ENCODE peak calls at places on chromosomes 11 and 22, in four cellular contexts. Q is K562, U is A549, F is H1. J is an unnamed sample. For H3K4me1, the result is how much of the 10 kb centered on the place peaks cover.

GRCh38 chr22:29992341-29993275 is 87.7 kb upstream of the HORMAD2 start:
- DNase-seq in Q (no peak), U (no peak), F (no peak), J (no peak)

GRCh38 chr11:117309310-117309709 is 6.7 kb downstream of the BACE1 start:
- DNase-seq in Q (no peak), U (no peak), F (no peak), J (no peak)

GRCh38 chr22:29032584-29032983 is 29.0 kb downstream of the C22orf31 start:
- DNase-seq in Q (no peak), U (peak), F (no peak), J (no peak)

GRCh38 chr11:113241190-113242051 is 73.0 kb upstream of the TTC12 start:
- DNase-seq in Q (no peak), U (no peak), F (no peak), J (no peak)

GRCh38 chr11:65879622-65880021 is at the start of gene CTSW:
- DNase-seq in Q (no peak), U (no peak), F (no peak), J (peak)

GRCh38 chr11:15897211-15897960 is 459.0 kb downstream of the SOX6 start:
- DNase-seq in Q (no peak), U (peak), F (no peak), J (no peak)

GRCh38 chr11:108851781-108852180 is 186.9 kb downstream of the DDX10 start:
- DNase-seq in Q (no peak), U (no peak), F (no peak), J (no peak)

GRCh38 chr22:40628354-40629042 is 8.0 kb downstream of the MRTFA start:
- DNase-seq in Q (no peak), U (no peak), F (no peak), J (no peak)

GRCh38 chr22:44972363-44973083 is 37.3 kb downstream of the PHF21B start:
- DNase-seq in Q (no peak), U (no peak), F (no peak), J (no peak)

GRCh38 chr22:41780714-41781507 is 19.6 kb upstream of the CCDC134 start:
- DNase-seq in Q (peak), U (no peak), F (no peak), J (no peak)

GRCh38 chr11:72100462-72100861 is 2.6 kb downstream of the LAMTOR1 start:
- DNase-seq in Q (peak), U (no peak), F (no peak), J (no peak)

GRCh38 chr22:19290400-19291217 is 910 bp downstream of the CLTCL1 start:
- DNase-seq in Q (peak), U (no peak), F (no peak), J (no peak)

GRCh38 chr22:18966748-18967147 is 30.7 kb upstream of the PRODH start:
- DNase-seq in Q (no peak), U (no peak), F (no peak), J (no peak)

GRCh38 chr11:130522284-130522961 is 74.0 kb downstream of the ADAMTS15 start:
- DNase-seq in Q (peak), U (peak), F (no peak), J (peak)

GRCh38 chr22:47388778-47389177 is 626.3 kb downstream of the TBC1D22A start:
- DNase-seq in Q (no peak), U (no peak), F (no peak), J (no peak)

GRCh38 chr22:48701296-48702030 is 1126.2 kb downstream of the BRD1 start:
- DNase-seq in Q (no peak), U (no peak), F (no peak), J (no peak)

GRCh38 chr11:73321342-73322110 is 13.4 kb downstream of the ARHGEF17 start:
- DNase-seq in Q (no peak), U (no peak), F (no peak), J (peak)

GRCh38 chr22:47374901-47375575 is 612.6 kb downstream of the TBC1D22A start:
- DNase-seq in Q (no peak), U (no peak), F (no peak), J (no peak)

GRCh38 chr11:79762271-79762935 is 321.6 kb upstream of the TENM4 start:
- DNase-seq in Q (no peak), U (peak), F (no peak), J (no peak)

GRCh38 chr22:24920029-24920428 is 26.5 kb downstream of the LHFPL7 start:
- DNase-seq in Q (no peak), U (no peak), F (no peak), J (no peak)

GRCh38 chr11:111059726-111060125 is 185.8 kb upstream of the POU2AF2 start:
- DNase-seq in Q (no peak), U (no peak), F (no peak), J (no peak)

GRCh38 chr11:115161876-115162275 is 342.3 kb downstream of the CADM1 start:
- DNase-seq in Q (no peak), U (no peak), F (no peak), J (no peak)

GRCh38 chr11:95175969-95176368 is 55.0 kb downstream of the SESN3 start:
- DNase-seq in Q (no peak), U (no peak), F (no peak), J (no peak)

GRCh38 chr11:60122414-60123036 is 34.1 kb downstream of the MS4A2 start:
- DNase-seq in Q (no peak), U (no peak), F (no peak), J (no peak)

GRCh38 chr11:19873730-19874129 is 161.1 kb downstream of the NAV2 start:
- DNase-seq in Q (no peak), U (no peak), F (no peak), J (no peak)

GRCh38 chr11:126815111-126815510 is 185.5 kb downstream of the KIRREL3 start:
- DNase-seq in Q (no peak), U (no peak), F (no peak), J (no peak)

GRCh38 chr11:65903068-65903481 is 2.9 kb upstream of the FOSL1 start:
- DNase-seq in Q (peak), U (peak), F (no peak), J (no peak)

GRCh38 chr22:41563051-41563711 is 2.4 kb downstream of the CSDC2 start:
- DNase-seq in Q (peak), U (peak), F (no peak), J (peak)

GRCh38 chr11:72582206-72583176 is 91.7 kb downstream of the PDE2A start:
- DNase-seq in Q (no peak), U (no peak), F (no peak), J (peak)

GRCh38 chr11:69489031-69489745 is 7.7 kb downstream of the LINC01488 start:
- DNase-seq in Q (no peak), U (no peak), F (no peak), J (no peak)

GRCh38 chr22:24857576-24857975 is 51.6 kb downstream of the SGSM1 start:
- DNase-seq in Q (no peak), U (no peak), F (no peak), J (no peak)

GRCh38 chr22:46524203-46524740 is 13.1 kb downstream of the CELSR1 start:
- DNase-seq in Q (no peak), U (no peak), F (no peak), J (no peak)

GRCh38 chr22:26169312-26170111 is at the start of gene SEZ6L:
- DNase-seq in Q (no peak), U (no peak), F (no peak), J (peak)

GRCh38 chr11:20963596-20963995 is 294.2 kb downstream of the NELL1 start:
- DNase-seq in Q (no peak), U (no peak), F (no peak), J (no peak)

GRCh38 chr11:119266517-119267255 is 50.2 kb downstream of the MCAM start:
- DNase-seq in Q (no peak), U (no peak), F (no peak), J (no peak)
- H3K4me1 ChIP-seq in Q (under half), U (under half), F (under half), J (under half)

DNA sequence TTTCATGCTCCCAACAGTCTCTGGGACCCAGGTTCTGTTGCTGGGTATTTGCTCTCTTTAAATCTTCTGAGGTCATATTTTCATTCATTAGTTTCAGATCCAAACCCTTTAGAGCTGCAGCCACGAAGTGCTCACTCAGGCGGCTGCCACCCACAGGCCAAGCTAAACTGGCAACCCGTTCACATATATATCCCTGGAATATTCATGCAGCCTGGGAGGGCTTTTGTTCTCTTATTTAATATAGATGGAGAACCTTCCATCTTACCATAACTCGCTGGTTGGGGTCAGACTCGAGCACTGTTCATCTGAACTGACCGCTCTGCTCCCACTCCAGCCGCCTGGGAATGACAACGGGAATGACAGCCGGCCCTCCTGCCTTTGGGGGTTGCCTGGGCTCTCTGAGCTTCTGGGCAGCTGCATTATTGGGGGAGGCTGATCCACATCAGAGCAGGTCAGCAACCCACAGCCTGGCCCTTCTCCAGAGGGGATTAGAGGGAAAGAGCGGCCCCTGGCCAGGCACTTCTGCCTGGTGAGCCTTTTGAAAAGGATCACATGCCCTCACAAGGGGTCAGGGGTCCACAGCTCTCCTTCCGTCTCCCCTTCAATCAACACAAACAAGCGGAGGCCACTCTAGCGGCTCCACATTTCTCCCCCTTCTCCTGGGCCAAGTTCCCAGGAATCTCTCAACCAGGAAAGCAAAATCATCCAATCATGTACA is 11.9 kb downstream of the TMEM184B start:
- DNase-seq in Q (no peak), U (no peak), F (no peak), J (no peak)
- TF ChIP-seq CTCF in Q (no peak), U (no peak), F (no peak), J (no peak)

GRCh38 chr11:78339945-78340344 is 77.7 kb downstream of the GAB2 start:
- DNase-seq in Q (no peak), U (no peak), F (no peak), J (no peak)

GRCh38 chr11:78337554-78337924 is 80.1 kb downstream of the GAB2 start:
- DNase-seq in Q (no peak), U (no peak), F (no peak), J (no peak)

GRCh38 chr11:78340530-78340929 is 77.1 kb downstream of the GAB2 start:
- DNase-seq in Q (no peak), U (no peak), F (no peak), J (no peak)

GRCh38 chr11:78338138-78338537 is 79.5 kb downstream of the GAB2 start:
- DNase-seq in Q (no peak), U (no peak), F (no peak), J (no peak)

GRCh38 chr11:78339483-78339882 is 78.1 kb downstream of the GAB2 start:
- DNase-seq in Q (peak), U (no peak), F (no peak), J (no peak)
- TF ChIP-seq EP300 in Q (no peak), U (no peak), F (no peak), J (no peak)

GRCh38 chr11:133732109-133732508 is 113.2 kb downstream of the SPATA19 start:
- DNase-seq in Q (no peak), U (no peak), F (no peak), J (no peak)
- H3K4me1 ChIP-seq in Q (under half), U (under half), F (under half), J (under half)

GRCh38 chr11:128279861-128280260 is 307.5 kb downstream of the ETS1 start:
- DNase-seq in Q (no peak), U (no peak), F (no peak), J (no peak)

GRCh38 chr11:128285313-128285712 is 302.0 kb downstream of the ETS1 start:
- DNase-seq in Q (no peak), U (no peak), F (no peak), J (no peak)

GRCh38 chr11:128284634-128285033 is 302.7 kb downstream of the ETS1 start:
- DNase-seq in Q (no peak), U (no peak), F (no peak), J (no peak)

GRCh38 chr11:128282053-128282452 is 305.3 kb downstream of the ETS1 start:
- DNase-seq in Q (no peak), U (no peak), F (no peak), J (no peak)

DNA sequence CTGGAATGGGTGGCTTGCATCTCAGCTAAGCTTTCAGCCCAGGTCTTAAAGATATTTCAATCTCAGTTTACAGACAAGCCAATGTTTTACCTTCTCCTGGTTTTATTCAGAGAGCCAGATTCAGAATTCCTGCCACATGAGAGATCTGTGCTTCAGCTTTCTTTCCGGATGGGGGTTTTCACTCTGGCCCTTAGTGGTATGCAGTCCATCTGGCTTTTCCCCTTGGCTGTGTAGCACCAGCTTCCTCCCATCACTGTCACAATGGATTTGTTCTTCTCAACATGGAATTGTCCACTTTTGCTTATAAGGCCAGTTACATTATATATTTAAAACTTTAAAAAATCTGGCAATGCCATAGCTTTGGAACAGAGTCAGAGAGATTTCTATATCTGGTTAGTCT is 303.9 kb downstream of the ETS1 start:
- DNase-seq in Q (no peak), U (no peak), F (no peak), J (no peak)
- TF ChIP-seq CTCF in Q (no peak), U (no peak), F (no peak), J (no peak)

DNA sequence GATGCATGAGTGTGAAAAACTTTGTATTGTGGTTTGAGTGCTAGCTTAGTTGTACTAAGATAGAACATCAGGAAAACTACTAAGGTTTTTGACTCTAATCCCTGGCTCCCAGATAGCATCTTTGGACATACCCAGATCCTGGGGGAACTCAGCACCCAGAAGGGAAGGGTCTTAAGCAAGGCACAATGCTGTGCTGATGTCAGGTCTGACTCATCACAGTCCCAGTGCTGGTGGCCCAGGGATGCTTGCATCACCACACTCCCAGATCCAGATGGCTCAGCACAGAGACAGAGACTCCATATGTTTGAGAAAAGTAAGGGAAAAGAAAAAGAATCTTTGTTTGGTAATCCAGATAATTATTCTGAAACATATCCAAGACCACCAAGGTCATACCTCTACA is 18.3 kb upstream of the OR56A3 start:
- DNase-seq in Q (no peak), U (no peak), F (no peak), J (no peak)
- TF ChIP-seq EP300 in Q (no peak), U (no peak), F (no peak), J (no peak)

DNA sequence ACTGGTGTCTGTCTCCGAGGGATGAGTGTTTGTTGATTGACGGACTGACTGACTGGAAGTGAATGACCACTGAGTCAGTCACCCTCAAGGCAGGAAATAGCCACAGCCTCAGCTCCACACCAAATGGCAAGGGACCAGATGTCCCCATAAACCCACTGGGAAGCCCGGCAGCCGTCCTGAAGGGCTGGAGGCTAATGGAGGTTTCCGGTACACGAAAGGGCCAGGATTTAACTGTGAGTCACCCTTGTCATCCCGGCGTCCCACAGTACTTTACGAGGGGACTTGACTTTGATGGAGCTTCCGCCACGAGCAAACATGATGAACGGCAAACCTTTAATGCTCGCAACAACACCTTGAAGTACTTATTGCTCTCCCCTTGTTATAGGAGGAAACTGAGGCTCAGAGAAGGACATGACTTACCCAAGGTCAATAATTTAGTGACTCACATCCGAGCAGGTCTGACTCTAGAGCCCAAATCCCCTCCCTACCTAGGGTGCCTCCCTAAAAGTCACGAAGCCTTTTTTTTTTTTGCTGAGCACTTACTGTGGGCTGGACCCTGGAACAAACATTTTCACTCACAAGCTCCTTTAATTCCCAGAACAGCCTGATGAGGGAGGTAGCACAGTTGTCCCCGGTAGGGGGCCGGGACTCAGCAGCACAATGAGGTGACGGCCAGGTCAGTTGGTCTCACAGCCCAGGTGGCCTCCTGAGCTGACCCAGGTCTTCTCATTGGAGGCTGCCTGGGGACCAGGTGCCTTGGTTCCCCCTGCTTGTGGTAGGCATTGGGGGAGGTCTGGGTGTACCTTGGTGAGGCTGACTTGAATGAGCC is 25.2 kb upstream of the GCAT start:
- DNase-seq in Q (peak), U (no peak), F (no peak), J (no peak)
- H3K4me1 ChIP-seq in Q (under half), U (under half), F (under half), J (under half)

GRCh38 chr11:29333993-29334780 is 682.6 kb downstream of the KCNA4 start:
- DNase-seq in Q (no peak), U (peak), F (no peak), J (no peak)
- TF ChIP-seq CTCF in Q (peak), U (peak), F (peak), J (no peak)

DNA sequence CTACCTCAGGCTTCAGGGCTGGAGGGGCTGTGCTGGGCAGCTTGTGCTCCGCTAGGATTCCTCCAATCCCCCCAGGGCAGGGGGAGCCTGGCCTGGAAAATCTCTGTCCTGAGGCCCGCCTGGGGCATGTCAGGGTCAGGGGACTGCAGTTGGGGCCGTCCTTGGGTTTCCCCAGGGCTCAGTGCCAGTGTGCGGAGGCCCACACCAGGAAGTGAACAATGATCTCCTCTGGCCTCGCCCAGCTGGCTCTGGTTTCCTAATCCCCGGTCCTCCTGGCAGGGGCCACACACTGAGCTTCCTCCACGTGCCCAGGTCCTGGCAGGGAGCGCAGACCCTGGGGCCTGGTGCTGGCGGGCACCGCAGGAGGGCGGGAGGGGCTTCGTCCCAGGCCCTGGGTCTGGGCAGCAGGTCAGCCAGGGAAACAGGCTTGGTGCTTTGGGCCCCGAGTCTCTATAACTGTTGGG is 1.4 kb upstream of the MUC2 start:
- DNase-seq in Q (no peak), U (peak), F (no peak), J (peak)
- TF ChIP-seq EP300 in Q (no peak), U (peak), F (no peak), J (no peak)

DNA sequence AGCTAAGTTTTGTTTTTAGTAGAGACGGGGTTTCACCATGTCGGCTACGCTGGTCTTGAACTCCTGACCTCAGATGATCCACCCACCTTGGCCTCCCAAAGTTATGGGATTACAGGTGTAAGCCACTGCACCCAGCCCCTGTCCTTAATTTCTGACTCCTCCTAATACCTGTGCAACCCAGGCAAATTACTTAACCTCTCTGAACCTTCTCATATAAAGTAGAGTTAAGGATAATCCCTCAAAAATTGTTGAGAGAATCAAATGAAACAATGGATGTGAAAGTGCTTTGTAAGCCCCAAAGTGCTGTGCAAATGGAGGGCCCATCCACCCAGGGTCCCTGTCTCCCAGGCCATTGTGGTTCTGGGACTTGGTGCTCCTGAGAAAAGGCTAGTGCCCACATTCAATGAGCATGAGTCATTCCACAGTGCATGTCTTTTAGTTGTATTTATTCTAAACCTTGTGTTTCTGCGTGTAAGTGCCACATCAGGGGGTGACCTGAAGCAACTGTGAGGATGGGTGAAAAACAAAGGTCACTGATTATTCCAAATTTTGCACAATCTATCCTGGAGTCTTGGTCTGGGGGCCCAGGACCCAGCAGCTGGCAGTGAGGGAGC is 61.4 kb upstream of the PTPRJ start:
- DNase-seq in Q (no peak), U (no peak), F (no peak), J (no peak)
- H3K4me1 ChIP-seq in Q (under half), U (half or more), F (under half), J (under half)

J was measured in ovary.